ENCODE peak calls at places on chromosomes 12 and 14, in five cellular contexts. N is psoas muscle, L is fibroblast of mammary gland, B is IMR-90, E is Daoy. W is an unnamed sample.

GRCh38 chr14:64113279-64113678 is 180.9 kb downstream of the ESR2 start:
- DNase-seq in N (peak; percentile 86), L (no peak), B (no peak), E (no peak), W (no peak)

GRCh38 chr14:99726538-99727095 is 42.5 kb downstream of the CYP46A1 start:
- DNase-seq in N (no peak), L (no peak), B (no peak), E (peak; percentile 3), W (no peak)

GRCh38 chr14:102805941-102806340 is 28.7 kb downstream of the TRAF3 start:
- DNase-seq in N (no peak), L (no peak), B (no peak), E (no peak), W (no peak)

GRCh38 chr14:104585966-104586702 is 6.6 kb downstream of the C14orf180 start:
- DNase-seq in N (no peak), L (no peak), B (no peak), E (no peak), W (peak; percentile 53)

GRCh38 chr14:105882626-105883025 is 356.2 kb downstream of the TMEM121 start:
- DNase-seq in N (no peak), L (no peak), B (no peak), E (no peak), W (peak; percentile 1)

GRCh38 chr12:106586803-106587684 is 4.2 kb downstream of the RFX4 start:
- DNase-seq in N (no peak), L (no peak), B (no peak), E (peak; percentile 42), W (no peak)

GRCh38 chr12:55682087-55682796 is 25.5 kb downstream of the ITGA7 start:
- DNase-seq in N (no peak), L (no peak), B (no peak), E (no peak), W (no peak)

GRCh38 chr14:54818201-54819133 is 84.2 kb downstream of the GCH1 start:
- DNase-seq in N (no peak), L (peak; percentile 72), B (peak; percentile 69), E (peak; percentile 96), W (no peak)